ENCODE peak calls at places on chromosome 14, in five cellular contexts. D, L, T, J and U are unnamed samples.

GRCh38 chr14:70188292-70188607 is 501 bp downstream of the SLC8A3 start:
- DNase-seq in D (peak; percentile 39), L (no peak), T (no peak), J (no peak), U (no peak)

GRCh38 chr14:59690426-59690825 is 113.8 kb upstream of the CCDC175 start:
- DNase-seq in D (no peak), L (no peak), T (no peak), J (no peak), U (peak; percentile 64)

GRCh38 chr14:99066378-99066777 is 205.6 kb downstream of the BCL11B start:
- DNase-seq in D (no peak), L (no peak), T (no peak), J (no peak), U (no peak)

GRCh38 chr14:68328509-68328908 is 464.4 kb downstream of the ZFP36L1 start:
- DNase-seq in D (no peak), L (no peak), T (no peak), J (no peak), U (no peak)

GRCh38 chr14:70555890-70556289 is 21.1 kb upstream of the ADAM20 start:
- DNase-seq in D (peak; percentile 76), L (no peak), T (peak; percentile 1), J (no peak), U (no peak)

GRCh38 chr14:61517861-61518802 is 177.2 kb upstream of the HIF1A start:
- DNase-seq in D (no peak), L (no peak), T (no peak), J (no peak), U (no peak)

GRCh38 chr14:95482967-95483842 is 33.2 kb downstream of the SYNE3 start:
- DNase-seq in D (no peak), L (no peak), T (peak; percentile 94), J (peak; percentile 87), U (peak; percentile 86)

GRCh38 chr14:98290596-98290995 is 981.4 kb downstream of the BCL11B start:
- DNase-seq in D (no peak), L (no peak), T (no peak), J (no peak), U (no peak)

GRCh38 chr14:105053996-105054395 is 11.2 kb downstream of the GPR132 start:
- DNase-seq in D (no peak), L (no peak), T (no peak), J (no peak), U (no peak)

GRCh38 chr14:83379371-83379770 is 1845.7 kb upstream of the SEL1L start:
- DNase-seq in D (no peak), L (no peak), T (peak; percentile 1), J (no peak), U (no peak)

GRCh38 chr14:53011053-53011462 is 60.2 kb upstream of the FERMT2 start:
- DNase-seq in D (peak; percentile 79), L (peak; percentile 42), T (peak; percentile 98), J (peak; percentile 96), U (peak; percentile 95)
- H3K4me3 ChIP-seq in D (no peak overlapping the region), L (no peak overlapping the region), T (no peak overlapping the region), J (peak overlapping the region; percentile 12), U (no peak overlapping the region)

GRCh38 chr14:106657460-106657859 is 1131.1 kb downstream of the TMEM121 start:
- DNase-seq in D (no peak), L (peak; percentile 10), T (no peak), J (no peak), U (no peak)
- TF ChIP-seq CTCF in D (no peak), L (no peak), T (no peak), J (no peak), U (no peak)

DNA sequence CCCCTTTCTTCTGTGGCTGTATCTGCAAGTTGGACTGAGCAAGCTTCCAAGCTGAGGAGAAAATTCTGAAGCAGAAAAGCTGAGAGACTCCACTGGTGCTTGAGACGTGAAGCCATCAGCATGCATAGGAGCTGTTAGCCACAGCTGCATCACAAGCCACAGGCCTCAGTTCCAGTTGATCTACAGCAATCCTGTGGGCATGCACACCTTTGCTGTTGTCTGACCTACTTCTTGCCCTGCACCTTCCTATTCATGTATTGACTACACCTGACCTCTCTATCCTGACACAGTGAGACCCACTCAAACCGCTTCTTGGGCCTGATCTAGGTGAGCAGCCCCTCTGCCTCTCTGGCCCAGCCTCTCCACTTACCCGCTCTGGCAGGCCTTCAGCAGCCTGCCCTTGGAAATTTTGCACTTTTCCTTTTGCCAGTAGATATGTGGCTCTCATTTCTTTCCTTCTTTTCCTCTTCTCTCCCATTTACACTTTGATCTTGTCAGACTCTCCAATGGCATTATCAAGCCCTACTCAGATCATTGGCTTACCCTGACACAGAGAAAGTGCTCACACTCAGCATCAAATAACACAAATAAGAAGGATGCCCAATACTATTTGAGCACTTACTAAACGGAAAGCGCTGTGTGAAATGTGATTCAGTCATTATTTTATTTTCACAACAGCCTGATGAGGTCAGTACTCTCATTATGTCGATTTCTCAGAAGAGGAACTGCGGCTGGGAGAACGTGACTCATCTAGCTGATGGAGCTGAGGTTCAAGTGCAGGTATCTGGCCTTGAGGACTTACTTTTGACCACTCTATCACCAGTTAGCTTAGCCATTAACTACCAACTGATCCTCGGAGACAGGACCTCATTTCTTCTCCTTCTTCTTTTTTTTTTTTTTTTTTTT is 21.9 kb upstream of the PTGR2 start:
- DNase-seq in D (no peak), L (no peak), T (no peak), J (peak; percentile 23), U (peak; percentile 87)
- H3K4me3 ChIP-seq in D (no peak overlapping the region), L (no peak overlapping the region), T (no peak overlapping the region), J (no peak overlapping the region), U (no peak overlapping the region)

GRCh38 chr14:106372870-106373657 is 846.7 kb downstream of the TMEM121 start:
- DNase-seq in D (peak; percentile 33), L (peak; percentile 83), T (no peak), J (no peak), U (no peak)

GRCh38 chr14:106377432-106377831 is 851.0 kb downstream of the TMEM121 start:
- DNase-seq in D (no peak), L (no peak), T (no peak), J (no peak), U (no peak)

GRCh38 chr14:106380740-106381139 is 854.4 kb downstream of the TMEM121 start:
- DNase-seq in D (no peak), L (no peak), T (no peak), J (no peak), U (no peak)

DNA sequence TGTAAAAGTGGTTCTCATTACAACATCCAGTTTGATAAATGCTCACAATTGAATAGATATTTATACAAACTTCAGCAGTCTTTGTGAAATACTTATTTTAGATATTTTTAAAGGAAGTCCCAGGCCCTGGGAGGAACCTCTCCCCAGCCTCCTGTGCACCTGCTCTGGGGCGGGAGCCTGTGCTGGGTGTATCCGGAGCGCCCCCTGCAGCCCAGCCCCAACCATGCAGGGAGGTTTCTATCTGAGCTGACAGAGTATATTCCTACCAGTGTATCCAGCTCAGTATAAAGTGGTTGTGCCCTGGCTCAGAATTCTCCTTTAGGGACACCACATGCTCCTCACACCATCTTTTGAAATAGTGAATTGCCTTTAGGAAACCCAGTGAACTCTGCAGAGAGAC is 851.8 kb downstream of the TMEM121 start:
- DNase-seq in D (no peak), L (peak; percentile 17), T (no peak), J (no peak), U (no peak)
- TF ChIP-seq CTCF in D (no peak), L (no peak), T (no peak), J (no peak), U (no peak)